ENCODE peak calls at places on chromosome 18, in five cellular contexts. P is uterus, Z is body of pancreas, D is HCT116, U is right lobe of liver. B is an unnamed sample.

GRCh38 chr18:55139307-55139706 is 180.0 kb upstream of the CCDC68 start:
- DNase-seq in P (no peak), Z (no peak), D (no peak), U (no peak), B (no peak)

GRCh38 chr18:53862921-53863320 is 361.5 kb downstream of the MBD2 start:
- DNase-seq in P (no peak), Z (no peak), D (no peak), U (no peak), B (no peak)

GRCh38 chr18:22952525-22952924 is 19.4 kb downstream of the RBBP8 start:
- DNase-seq in P (no peak), Z (no peak), D (no peak), U (no peak), B (no peak)

GRCh38 chr18:24022141-24022540 is 7.6 kb downstream of the TTC39C start:
- DNase-seq in P (no peak), Z (no peak), D (no peak), U (no peak), B (no peak)

GRCh38 chr18:26574958-26575864 is 26.9 kb upstream of the KCTD1 start:
- DNase-seq in P (no peak), Z (peak; percentile 32), D (no peak), U (peak; percentile 57), B (peak; percentile 76)

GRCh38 chr18:6397931-6398566 is 16.7 kb downstream of the L3MBTL4 start:
- DNase-seq in P (no peak), Z (no peak), D (no peak), U (no peak), B (no peak)

GRCh38 chr18:69785466-69785865 is 162.2 kb downstream of the CD226 start:
- DNase-seq in P (no peak), Z (no peak), D (no peak), U (no peak), B (no peak)

GRCh38 chr18:50009772-50010171 is 185.2 kb downstream of the MYO5B start:
- DNase-seq in P (no peak), Z (peak; percentile 63), D (peak; percentile 52), U (peak; percentile 52), B (peak; percentile 12)

GRCh38 chr18:61896767-61897166 is 4.0 kb upstream of the RNF152 start:
- DNase-seq in P (peak; percentile 82), Z (peak; percentile 24), D (no peak), U (peak; percentile 54), B (peak; percentile 84)

GRCh38 chr18:24019641-24020331 is 5.2 kb downstream of the TTC39C start:
- DNase-seq in P (no peak), Z (no peak), D (no peak), U (no peak), B (no peak)

GRCh38 chr18:79404567-79404910 is 8.8 kb downstream of the NFATC1 start:
- DNase-seq in P (no peak), Z (no peak), D (no peak), U (peak; percentile 19), B (no peak)

GRCh38 chr18:79403723-79404566 is 8.2 kb downstream of the NFATC1 start:
- DNase-seq in P (no peak), Z (no peak), D (no peak), U (peak; percentile 15), B (peak; percentile 51)

GRCh38 chr18:79401494-79402208 is 5.9 kb downstream of the NFATC1 start:
- DNase-seq in P (no peak), Z (no peak), D (no peak), U (peak; percentile 31), B (no peak)

GRCh38 chr18:79402209-79402576 is 6.5 kb downstream of the NFATC1 start:
- DNase-seq in P (no peak), Z (no peak), D (no peak), U (peak; percentile 20), B (no peak)

DNA sequence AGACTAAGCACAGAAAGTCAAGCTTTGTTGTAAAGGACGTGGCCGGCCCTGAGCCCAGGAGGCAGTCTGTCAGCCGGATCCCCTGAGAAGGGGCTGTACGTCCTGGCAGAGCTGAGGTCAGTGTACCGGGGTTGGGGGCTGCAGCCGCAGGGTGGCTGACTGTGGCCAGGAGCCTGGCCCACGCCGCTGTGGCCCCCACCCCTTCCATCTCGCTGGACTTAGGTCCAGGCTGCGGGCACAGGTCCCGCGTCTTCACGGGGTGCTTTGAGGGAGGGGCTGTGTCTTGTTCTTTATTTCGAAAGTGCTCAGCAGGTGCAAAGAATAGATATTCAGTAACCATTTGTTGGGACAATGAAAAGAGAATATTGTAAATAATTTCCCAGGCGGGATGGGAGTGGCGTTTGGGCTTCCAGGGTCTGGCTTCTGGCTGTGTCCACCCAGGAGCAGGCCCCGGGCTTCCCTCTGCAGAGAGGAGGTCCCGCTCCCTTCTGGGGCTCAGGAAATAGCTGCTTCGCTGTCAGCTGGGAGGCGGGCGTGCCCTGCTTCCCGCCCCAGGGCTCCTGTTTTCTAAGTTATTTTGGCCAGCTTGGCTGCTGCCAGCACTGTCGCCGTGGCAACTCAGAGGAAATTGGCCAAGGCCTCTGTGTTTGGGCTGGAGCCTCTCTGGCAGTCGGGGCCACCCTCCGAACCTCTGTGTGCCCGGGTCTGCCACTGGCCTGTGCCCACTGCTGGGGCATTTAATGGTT is 7.4 kb downstream of the NFATC1 start:
- DNase-seq in P (peak; percentile 61), Z (no peak), D (no peak), U (peak; percentile 60), B (peak; percentile 46)
- H3K27ac ChIP-seq in P (peak overlapping the region; percentile 42), Z (peak overlapping the region; percentile 51), D (no peak overlapping the region), U (no peak overlapping the region), B (peak overlapping the region; percentile 42)

DNA sequence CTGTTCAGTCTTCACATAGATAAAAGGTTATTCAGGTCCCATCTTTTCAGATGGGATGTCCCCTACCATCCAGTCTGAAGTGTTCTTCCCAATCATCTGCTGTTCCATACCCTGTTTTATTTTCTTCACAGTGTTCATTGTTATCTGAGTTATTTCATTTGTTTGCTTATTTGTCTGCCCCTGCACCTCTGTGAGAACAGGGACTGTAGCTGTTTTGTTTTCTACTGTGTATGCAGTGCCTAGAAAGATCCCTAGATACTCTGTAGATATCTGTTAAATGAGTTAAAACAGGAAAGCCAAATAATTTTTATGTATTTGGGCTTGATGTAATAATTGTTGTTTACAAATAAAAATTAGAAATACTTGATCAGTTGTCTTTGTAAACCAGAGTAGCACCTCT is 34.2 kb downstream of the SMAD4 start:
- DNase-seq in P (no peak), Z (no peak), D (no peak), U (no peak), B (no peak)
- H3K36me3 ChIP-seq in P (no peaks in the 10 kb centered on the region), Z (no peaks in the 10 kb centered on the region), D (peaks cover 14% of the 10 kb centered on the region), U (peaks cover 33% of the 10 kb centered on the region), B (peaks cover 6% of the 10 kb centered on the region)

GRCh38 chr18:46754661-46755292 is 2.1 kb downstream of the ST8SIA5 start:
- DNase-seq in P (no peak), Z (no peak), D (no peak), U (no peak), B (no peak)
- TF ChIP-seq POLR2A in P (no peak), Z (no peak), D (no peak), U (no peak), B (no peak)

GRCh38 chr18:9542924-9543323 is 67.6 kb downstream of the RALBP1 start:
- DNase-seq in P (no peak), Z (no peak), D (no peak), U (no peak), B (no peak)
- H3K27ac ChIP-seq in P (no peak overlapping the region), Z (no peak overlapping the region), D (no peak overlapping the region), U (no peak overlapping the region), B (no peak overlapping the region)

GRCh38 chr18:8806798-8807501 is 101.6 kb downstream of the MTCL1 start:
- DNase-seq in P (no peak), Z (no peak), D (no peak), U (no peak), B (no peak)
- H3K36me3 ChIP-seq in P (no peaks in the 10 kb centered on the region), Z (no peaks in the 10 kb centered on the region), D (no peaks in the 10 kb centered on the region), U (no peaks in the 10 kb centered on the region), B (no peaks in the 10 kb centered on the region)

DNA sequence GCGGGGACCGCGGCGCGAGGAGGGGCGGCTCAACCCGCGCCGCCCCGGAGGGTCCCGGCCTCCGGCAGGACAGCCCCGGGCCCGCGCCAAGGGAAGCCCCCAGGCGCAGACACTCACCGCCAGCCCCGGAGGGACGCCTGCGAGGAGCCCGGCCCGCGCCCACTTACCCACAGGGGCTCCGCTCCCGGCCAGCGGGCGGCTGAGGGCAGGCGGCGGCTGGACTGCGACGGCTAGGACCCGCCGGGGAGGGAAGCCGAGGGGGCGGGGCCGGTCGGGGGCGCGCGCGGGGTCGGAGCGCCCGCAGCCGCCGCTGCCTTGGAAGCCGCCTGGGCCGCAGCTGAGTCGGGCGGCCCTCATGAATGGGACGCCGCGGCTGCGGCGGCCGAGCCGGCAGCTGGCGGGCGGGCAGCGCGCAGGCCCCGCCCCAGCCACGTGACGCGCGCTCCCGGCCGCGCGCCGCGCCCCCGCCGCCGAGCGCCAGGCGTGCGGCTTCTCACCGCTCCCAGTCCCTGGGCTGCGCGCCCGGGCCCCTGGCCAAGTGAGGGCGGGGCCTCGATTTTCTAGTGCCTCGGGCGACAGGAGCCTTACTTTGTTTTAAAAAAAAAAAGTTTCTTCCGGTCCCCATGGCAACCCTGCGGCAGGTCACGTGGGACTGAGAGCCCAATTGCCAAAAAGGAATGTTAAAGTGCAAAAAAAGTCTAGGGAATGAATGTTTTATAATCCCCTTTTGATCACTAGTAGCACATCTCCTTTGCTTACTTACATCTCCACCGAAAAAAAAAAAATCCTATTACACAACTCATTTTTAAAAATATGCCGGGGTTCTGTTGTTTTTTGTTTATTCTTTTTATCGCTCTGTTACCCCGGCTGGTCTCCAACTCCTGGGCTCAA is at the start of gene LPIN2:
- DNase-seq in P (peak; percentile 100), Z (peak; percentile 100), D (peak; percentile 87), U (peak; percentile 98), B (peak; percentile 95)
- TF ChIP-seq POLR2A in P (peak; percentile 60), Z (peak; percentile 69), D (peak; percentile 38), U (peak; percentile 94), B (peak; percentile 44)

GRCh38 chr18:44796505-44797198 is 116.0 kb downstream of the SETBP1 start:
- DNase-seq in P (no peak), Z (no peak), D (no peak), U (no peak), B (no peak)

GRCh38 chr18:44801796-44802195 is 121.1 kb downstream of the SETBP1 start:
- DNase-seq in P (no peak), Z (no peak), D (no peak), U (no peak), B (no peak)

GRCh38 chr18:44799422-44800421 is 119.0 kb downstream of the SETBP1 start:
- DNase-seq in P (no peak), Z (no peak), D (no peak), U (no peak), B (no peak)

GRCh38 chr18:44795241-44795640 is 114.6 kb downstream of the SETBP1 start:
- DNase-seq in P (no peak), Z (no peak), D (no peak), U (no peak), B (no peak)

GRCh38 chr18:44798433-44799048 is 117.9 kb downstream of the SETBP1 start:
- DNase-seq in P (no peak), Z (peak; percentile 57), D (no peak), U (no peak), B (no peak)
- H3K27ac ChIP-seq in P (no peak overlapping the region), Z (peak overlapping the region; percentile 79), D (no peak overlapping the region), U (no peak overlapping the region), B (no peak overlapping the region)

GRCh38 chr18:62979172-62979571 is 263.8 kb downstream of the PHLPP1 start:
- DNase-seq in P (no peak), Z (no peak), D (no peak), U (peak; percentile 75), B (peak; percentile 47)
- H3K36me3 ChIP-seq in P (no peaks in the 10 kb centered on the region), Z (no peaks in the 10 kb centered on the region), D (no peaks in the 10 kb centered on the region), U (peaks cover 30% of the 10 kb centered on the region), B (no peaks in the 10 kb centered on the region)